ENCODE peak calls at places on chromosomes 4 and X, in nine cellular contexts. One of them, this sample, is unnamed.

GRCh38 chrX:12076046-12076445 is 62.2 kb upstream of the FRMPD4 start:
- DNase-seq in activated CD4-positive, alpha-beta T cell treated with anti-CD3 and anti-CD28 coated beads, Interleukin-2, amount 10 ng/mL, durations not matched to agents 7 days and 5 days: no peak
- DNase-seq in left colon: no peak
- DNase-seq in cardiac fibroblast: peak; percentile 42
- DNase-seq in gastrocnemius medialis: no peak
- DNase-seq in ACHN: no peak
- DNase-seq in T-helper 17 cell: no peak
- DNase-seq in LoVo: no peak
- DNase-seq in testis: no peak
- DNase-seq in this sample: no peak

GRCh38 chrX:14697453-14697852 is 168.1 kb downstream of the GLRA2 start:
- DNase-seq in activated CD4-positive, alpha-beta T cell treated with anti-CD3 and anti-CD28 coated beads, Interleukin-2, amount 10 ng/mL, durations not matched to agents 7 days and 5 days: peak; percentile 5
- DNase-seq in testis: no peak
- DNase-seq in left colon: no peak
- DNase-seq in cardiac fibroblast: peak; percentile 8
- DNase-seq in gastrocnemius medialis: no peak
- DNase-seq in ACHN: peak; percentile 43
- DNase-seq in T-helper 17 cell: no peak
- DNase-seq in LoVo: peak; percentile 43
- DNase-seq in this sample: peak; percentile 30

GRCh38 chr4:38846015-38846414 is 10.6 kb downstream of the TLR6 start:
- DNase-seq in ACHN: no peak
- DNase-seq in left colon: no peak
- DNase-seq in gastrocnemius medialis: no peak
- DNase-seq in cardiac fibroblast: peak; percentile 26
- DNase-seq in T-helper 17 cell: no peak
- DNase-seq in testis: no peak
- DNase-seq in activated CD4-positive, alpha-beta T cell treated with anti-CD3 and anti-CD28 coated beads, Interleukin-2, amount 10 ng/mL, durations not matched to agents 7 days and 5 days: no peak
- DNase-seq in LoVo: no peak
- DNase-seq in this sample: no peak

GRCh38 chr4:20445933-20446723 is 194.4 kb downstream of the SLIT2 start:
- DNase-seq in activated CD4-positive, alpha-beta T cell treated with anti-CD3 and anti-CD28 coated beads, Interleukin-2, amount 10 ng/mL, durations not matched to agents 7 days and 5 days: no peak
- DNase-seq in LoVo: no peak
- DNase-seq in ACHN: no peak
- DNase-seq in testis: no peak
- DNase-seq in left colon: no peak
- DNase-seq in T-helper 17 cell: no peak
- DNase-seq in gastrocnemius medialis: no peak
- DNase-seq in cardiac fibroblast: peak; percentile 66
- DNase-seq in this sample: no peak

GRCh38 chrX:132853040-132853439 is 105.4 kb downstream of the HS6ST2 start:
- DNase-seq in activated CD4-positive, alpha-beta T cell treated with anti-CD3 and anti-CD28 coated beads, Interleukin-2, amount 10 ng/mL, durations not matched to agents 7 days and 5 days: no peak
- DNase-seq in gastrocnemius medialis: no peak
- DNase-seq in left colon: no peak
- DNase-seq in ACHN: no peak
- DNase-seq in cardiac fibroblast: peak; percentile 44
- DNase-seq in LoVo: no peak
- DNase-seq in testis: no peak
- DNase-seq in T-helper 17 cell: no peak
- DNase-seq in this sample: no peak

GRCh38 chr4:76341063-76341462 is 34.5 kb downstream of the STBD1 start:
- DNase-seq in T-helper 17 cell: no peak
- DNase-seq in gastrocnemius medialis: no peak
- DNase-seq in LoVo: peak; percentile 5
- DNase-seq in cardiac fibroblast: peak; percentile 76
- DNase-seq in activated CD4-positive, alpha-beta T cell treated with anti-CD3 and anti-CD28 coated beads, Interleukin-2, amount 10 ng/mL, durations not matched to agents 7 days and 5 days: no peak
- DNase-seq in ACHN: peak; percentile 23
- DNase-seq in testis: no peak
- DNase-seq in left colon: no peak
- DNase-seq in this sample: no peak

GRCh38 chr4:3704669-3705068 is 61.5 kb upstream of the ADRA2C start:
- DNase-seq in left colon: no peak
- DNase-seq in activated CD4-positive, alpha-beta T cell treated with anti-CD3 and anti-CD28 coated beads, Interleukin-2, amount 10 ng/mL, durations not matched to agents 7 days and 5 days: no peak
- DNase-seq in testis: no peak
- DNase-seq in cardiac fibroblast: no peak
- DNase-seq in ACHN: no peak
- DNase-seq in gastrocnemius medialis: no peak
- DNase-seq in T-helper 17 cell: no peak
- DNase-seq in LoVo: no peak
- DNase-seq in this sample: no peak

GRCh38 chr4:87806520-87806919 is 7.2 kb downstream of the IBSP start:
- DNase-seq in left colon: no peak
- DNase-seq in testis: no peak
- DNase-seq in activated CD4-positive, alpha-beta T cell treated with anti-CD3 and anti-CD28 coated beads, Interleukin-2, amount 10 ng/mL, durations not matched to agents 7 days and 5 days: no peak
- DNase-seq in ACHN: no peak
- DNase-seq in LoVo: no peak
- DNase-seq in gastrocnemius medialis: no peak
- DNase-seq in cardiac fibroblast: no peak
- DNase-seq in T-helper 17 cell: no peak
- DNase-seq in this sample: no peak

GRCh38 chr4:83252782-83253405 is 31.7 kb downstream of the COQ2 start:
- DNase-seq in ACHN: peak; percentile 63
- DNase-seq in T-helper 17 cell: peak; percentile 48
- DNase-seq in testis: peak; percentile 83
- DNase-seq in LoVo: peak; percentile 77
- DNase-seq in left colon: peak; percentile 89
- DNase-seq in gastrocnemius medialis: no peak
- DNase-seq in cardiac fibroblast: peak; percentile 86
- DNase-seq in activated CD4-positive, alpha-beta T cell treated with anti-CD3 and anti-CD28 coated beads, Interleukin-2, amount 10 ng/mL, durations not matched to agents 7 days and 5 days: peak; percentile 85
- DNase-seq in this sample: peak; percentile 54

GRCh38 chrX:136209016-136209738 is 42.0 kb downstream of the MAP7D3 start:
- DNase-seq in testis: peak; percentile 36
- DNase-seq in ACHN: peak; percentile 48
- DNase-seq in gastrocnemius medialis: peak; percentile 62
- DNase-seq in activated CD4-positive, alpha-beta T cell treated with anti-CD3 and anti-CD28 coated beads, Interleukin-2, amount 10 ng/mL, durations not matched to agents 7 days and 5 days: peak; percentile 49
- DNase-seq in LoVo: no peak
- DNase-seq in left colon: peak; percentile 52
- DNase-seq in T-helper 17 cell: peak; percentile 11
- DNase-seq in cardiac fibroblast: peak; percentile 78
- DNase-seq in this sample: peak; percentile 68

GRCh38 chrX:149853925-149854324 is 27.1 kb upstream of the MAGEA8 start:
- DNase-seq in activated CD4-positive, alpha-beta T cell treated with anti-CD3 and anti-CD28 coated beads, Interleukin-2, amount 10 ng/mL, durations not matched to agents 7 days and 5 days: no peak
- DNase-seq in LoVo: no peak
- DNase-seq in gastrocnemius medialis: no peak
- DNase-seq in cardiac fibroblast: no peak
- DNase-seq in left colon: no peak
- DNase-seq in testis: no peak
- DNase-seq in ACHN: no peak
- DNase-seq in T-helper 17 cell: no peak
- DNase-seq in this sample: no peak

GRCh38 chr4:156968479-156968984 is 3.1 kb downstream of the PDGFC start:
- DNase-seq in cardiac fibroblast: peak; percentile 87
- DNase-seq in testis: peak; percentile 79
- DNase-seq in gastrocnemius medialis: peak; percentile 61
- DNase-seq in ACHN: peak; percentile 77
- DNase-seq in T-helper 17 cell: no peak
- DNase-seq in activated CD4-positive, alpha-beta T cell treated with anti-CD3 and anti-CD28 coated beads, Interleukin-2, amount 10 ng/mL, durations not matched to agents 7 days and 5 days: peak; percentile 51
- DNase-seq in LoVo: peak; percentile 72
- DNase-seq in left colon: peak; percentile 51
- DNase-seq in this sample: peak; percentile 71

GRCh38 chr4:47774078-47774477 is 63.8 kb downstream of the CORIN start:
- DNase-seq in gastrocnemius medialis: no peak
- DNase-seq in cardiac fibroblast: no peak
- DNase-seq in LoVo: no peak
- DNase-seq in left colon: no peak
- DNase-seq in ACHN: no peak
- DNase-seq in activated CD4-positive, alpha-beta T cell treated with anti-CD3 and anti-CD28 coated beads, Interleukin-2, amount 10 ng/mL, durations not matched to agents 7 days and 5 days: no peak
- DNase-seq in testis: no peak
- DNase-seq in T-helper 17 cell: no peak
- DNase-seq in this sample: no peak

GRCh38 chrX:148836741-148837140 is 336.3 kb downstream of the AFF2 start:
- DNase-seq in gastrocnemius medialis: no peak
- DNase-seq in T-helper 17 cell: no peak
- DNase-seq in ACHN: no peak
- DNase-seq in cardiac fibroblast: no peak
- DNase-seq in activated CD4-positive, alpha-beta T cell treated with anti-CD3 and anti-CD28 coated beads, Interleukin-2, amount 10 ng/mL, durations not matched to agents 7 days and 5 days: no peak
- DNase-seq in testis: no peak
- DNase-seq in left colon: no peak
- DNase-seq in LoVo: no peak
- DNase-seq in this sample: no peak

GRCh38 chr4:73816814-73817213 is 19.7 kb upstream of the CXCL6 start:
- DNase-seq in activated CD4-positive, alpha-beta T cell treated with anti-CD3 and anti-CD28 coated beads, Interleukin-2, amount 10 ng/mL, durations not matched to agents 7 days and 5 days: no peak
- DNase-seq in left colon: no peak
- DNase-seq in LoVo: peak; percentile 3
- DNase-seq in testis: no peak
- DNase-seq in ACHN: peak; percentile 85
- DNase-seq in cardiac fibroblast: peak; percentile 77
- DNase-seq in gastrocnemius medialis: peak; percentile 31
- DNase-seq in T-helper 17 cell: no peak
- DNase-seq in this sample: no peak

GRCh38 chr4:71360844-71361243 is 22.0 kb downstream of the SLC4A4 start:
- DNase-seq in testis: no peak
- DNase-seq in activated CD4-positive, alpha-beta T cell treated with anti-CD3 and anti-CD28 coated beads, Interleukin-2, amount 10 ng/mL, durations not matched to agents 7 days and 5 days: no peak
- DNase-seq in cardiac fibroblast: no peak
- DNase-seq in gastrocnemius medialis: no peak
- DNase-seq in ACHN: no peak
- DNase-seq in left colon: no peak
- DNase-seq in T-helper 17 cell: no peak
- DNase-seq in LoVo: no peak
- DNase-seq in this sample: no peak

This sample was measured in thyroid gland.